ENCODE peak calls at places on chromosomes 1 and 21, in eight cellular contexts. S, A, B, L, V, W, O and I are unnamed samples.

GRCh38 chr1:59229138-59229537 is 67.8 kb upstream of the FGGY start:
- DNase-seq in B (no peak), O (no peak), S (no peak), L (no peak), V (no peak), W (no peak), A (no peak), I (no peak)

GRCh38 chr1:98373055-98373454 is 288.5 kb upstream of the SNX7 start:
- DNase-seq in V (no peak), B (no peak), L (no peak), W (no peak), S (no peak), O (no peak), A (no peak), I (no peak)

GRCh38 chr21:17921579-17922530 is 102.7 kb upstream of the C21orf91 start:
- DNase-seq in L (no peak), S (no peak), B (no peak), A (no peak), O (no peak), W (no peak), V (no peak), I (no peak)

GRCh38 chr1:178875936-178876335 is 5.1 kb upstream of the ANGPTL1 start:
- DNase-seq in V (no peak), S (no peak), W (no peak), L (no peak), O (no peak), A (no peak), B (no peak), I (no peak)

GRCh38 chr1:92168657-92169056 is 49.1 kb upstream of the C1orf146 start:
- DNase-seq in S (no peak), B (no peak), L (no peak), O (no peak), A (no peak), V (no peak), W (no peak), I (no peak)

GRCh38 chr1:112126598-112126997 is 137.1 kb upstream of the KCND3 start:
- DNase-seq in V (no peak), S (no peak), W (no peak), A (no peak), B (no peak), O (no peak), L (no peak), I (no peak)

GRCh38 chr1:56513095-56513494 is 66.3 kb downstream of the PLPP3 start:
- DNase-seq in O (no peak), B (no peak), L (no peak), S (no peak), W (no peak), A (no peak), V (peak), I (no peak)

GRCh38 chr1:161100534-161100933 is 2.4 kb downstream of the KLHDC9 start:
- DNase-seq in W (no peak), V (no peak), O (no peak), B (no peak), L (no peak), S (no peak), A (no peak), I (no peak)

GRCh38 chr1:10338047-10338446 is 60.8 kb upstream of the PGD start:
- DNase-seq in W (peak), L (peak), V (peak), A (peak), B (no peak), S (no peak), O (no peak), I (peak)

GRCh38 chr1:29686012-29686930 is 449.9 kb downstream of the PTPRU start:
- DNase-seq in A (no peak), B (no peak), S (no peak), W (no peak), V (no peak), O (peak), L (no peak), I (no peak)

GRCh38 chr21:33645730-33646129 is 3.4 kb downstream of the ITSN1 start:
- DNase-seq in V (no peak), O (no peak), B (no peak), S (no peak), W (no peak), L (no peak), A (no peak), I (no peak)

GRCh38 chr1:22398656-22399420 is 52.8 kb upstream of the ZBTB40 start:
- DNase-seq in W (no peak), S (no peak), O (no peak), B (no peak), A (no peak), V (no peak), L (no peak), I (no peak)